ENCODE peak calls at places on chromosome X, in ten cellular contexts. O is occipital lobe; L is SK-N-DZ; D is naive thymus-derived CD8-positive, alpha-beta T cell; B is ascending aorta; H is heart right ventricle; Q is A172; I is anterior cingulate cortex; V is activated CD4-positive, alpha-beta T cell treated with anti-CD3 and anti-CD28 coated beads for 24 hours; N is PC-3. J is an unnamed sample.

GRCh38 chrX:8868070-8868795 is 67.0 kb upstream of the FAM9A start:
- DNase-seq in O (no peak), L (no peak), D (no peak), B (no peak), H (no peak), Q (peak), I (no peak), V (no peak), N (peak), J (no peak)

GRCh38 chrX:153862369-153863250 is 23.4 kb downstream of the L1CAM start:
- DNase-seq in O (no peak), L (peak), D (no peak), B (peak), H (no peak), Q (no peak), I (no peak), V (no peak), N (no peak), J (peak)

GRCh38 chrX:12973561-12974216 is 1.2 kb upstream of the TMSB4X start:
- DNase-seq in O (no peak), L (peak), D (peak), B (peak), H (no peak), Q (no peak), I (no peak), V (no peak), N (no peak), J (no peak)

GRCh38 chrX:8849945-8850344 is 48.8 kb upstream of the FAM9A start:
- DNase-seq in O (no peak), L (no peak), D (no peak), B (no peak), H (no peak), Q (peak), I (no peak), V (no peak), N (no peak), J (no peak)

GRCh38 chrX:22314211-22314610 is 41.5 kb downstream of the CBLL2 start:
- DNase-seq in O (no peak), L (no peak), D (no peak), B (no peak), H (no peak), Q (peak), I (no peak), V (no peak), N (peak), J (no peak)

GRCh38 chrX:146144090-146144489 is 326.5 kb downstream of the SLITRK2 start:
- DNase-seq in O (no peak), L (no peak), D (no peak), B (no peak), H (no peak), Q (no peak), I (no peak), V (no peak), N (no peak), J (no peak)

GRCh38 chrX:136162827-136163427 is 15.6 kb downstream of the FHL1 start:
- DNase-seq in O (no peak), L (peak), D (peak), B (peak), H (peak), Q (peak), I (no peak), V (peak), N (peak), J (no peak)

GRCh38 chrX:145816607-145817298 is 876 bp upstream of the SLITRK2 start:
- DNase-seq in O (no peak), L (no peak), D (no peak), B (no peak), H (no peak), Q (no peak), I (no peak), V (no peak), N (no peak), J (no peak)

GRCh38 chrX:17595456-17596035 is 141.7 kb upstream of the SCML1 start:
- DNase-seq in O (no peak), L (no peak), D (no peak), B (no peak), H (no peak), Q (peak), I (no peak), V (no peak), N (peak), J (no peak)

GRCh38 chrX:87299563-87300160 is 217.9 kb upstream of the KLHL4 start:
- DNase-seq in O (no peak), L (peak), D (no peak), B (no peak), H (no peak), Q (no peak), I (no peak), V (no peak), N (peak), J (no peak)